ENCODE peak calls at places on chromosomes 11 and 22, in six cellular contexts. One of them, this sample, is unnamed.

GRCh38 chr11:36622431-36623136 is 24.5 kb upstream of the RAG2 start:
- DNase-seq in IMR-90: peak
- DNase-seq in mesendoderm: no peak
- DNase-seq in H1: no peak
- DNase-seq in H9: no peak
- DNase-seq in mesenchymal stem cell: peak
- DNase-seq in this sample: no peak

GRCh38 chr11:61499816-61500491 is 8.6 kb upstream of the LRRC10B start:
- DNase-seq in IMR-90: no peak
- DNase-seq in mesendoderm: no peak
- DNase-seq in H1: no peak
- DNase-seq in H9: peak
- DNase-seq in mesenchymal stem cell: no peak
- DNase-seq in this sample: no peak

GRCh38 chr11:9850224-9850895 is 186.5 kb downstream of the SWAP70 start:
- DNase-seq in IMR-90: peak
- DNase-seq in mesendoderm: no peak
- DNase-seq in H1: no peak
- DNase-seq in H9: no peak
- DNase-seq in mesenchymal stem cell: no peak
- DNase-seq in this sample: no peak

GRCh38 chr11:11252403-11252802 is 100.6 kb downstream of the CSNK2A3 start:
- DNase-seq in IMR-90: no peak
- DNase-seq in mesendoderm: no peak
- DNase-seq in H1: no peak
- DNase-seq in H9: no peak
- DNase-seq in mesenchymal stem cell: no peak
- DNase-seq in this sample: no peak

GRCh38 chr22:47192651-47193437 is 430.4 kb downstream of the TBC1D22A start:
- DNase-seq in IMR-90: no peak
- DNase-seq in mesendoderm: no peak
- DNase-seq in H1: no peak
- DNase-seq in H9: peak
- DNase-seq in mesenchymal stem cell: no peak
- DNase-seq in this sample: no peak

GRCh38 chr11:120142072-120142423 is 4.1 kb upstream of the TRIM29 start:
- DNase-seq in IMR-90: no peak
- DNase-seq in mesendoderm: peak
- DNase-seq in H1: no peak
- DNase-seq in H9: peak
- DNase-seq in mesenchymal stem cell: no peak
- DNase-seq in this sample: no peak

GRCh38 chr11:35658028-35658948 is 4.3 kb upstream of the TRIM44 start:
- DNase-seq in IMR-90: peak
- DNase-seq in mesendoderm: no peak
- DNase-seq in H1: no peak
- DNase-seq in H9: no peak
- DNase-seq in mesenchymal stem cell: no peak
- DNase-seq in this sample: no peak

GRCh38 chr11:106059617-106060016 is 17.5 kb downstream of the KBTBD3 start:
- DNase-seq in IMR-90: no peak
- DNase-seq in mesendoderm: no peak
- DNase-seq in H1: no peak
- DNase-seq in H9: no peak
- DNase-seq in mesenchymal stem cell: no peak
- DNase-seq in this sample: no peak

GRCh38 chr11:95697614-95698408 is 91.8 kb downstream of the FAM76B start:
- DNase-seq in IMR-90: no peak
- DNase-seq in mesendoderm: no peak
- DNase-seq in H1: no peak
- DNase-seq in H9: no peak
- DNase-seq in mesenchymal stem cell: no peak
- DNase-seq in this sample: no peak

DNA sequence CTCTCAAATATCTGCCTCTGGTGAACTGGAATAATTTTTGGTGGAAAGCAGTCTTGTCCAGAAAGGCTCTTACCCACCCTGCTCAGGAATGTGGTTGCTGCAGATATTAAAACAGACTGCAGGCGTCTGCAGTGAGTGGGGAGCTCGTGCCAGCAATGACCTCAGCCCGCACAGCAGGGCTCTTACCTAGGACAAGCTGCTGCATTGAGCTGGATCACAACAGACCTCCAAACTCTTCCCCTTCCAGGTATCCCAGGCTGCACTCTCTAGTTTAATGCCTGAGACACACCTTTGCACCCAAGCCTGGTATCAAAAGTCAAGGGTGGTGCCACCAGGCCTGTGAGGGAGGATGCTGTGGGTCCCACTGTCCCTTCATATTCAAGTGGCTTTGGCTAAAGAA is 69.7 kb upstream of the CDON start:
- DNase-seq in IMR-90: no peak
- DNase-seq in mesendoderm: peak
- DNase-seq in H1: no peak
- DNase-seq in H9: no peak
- DNase-seq in mesenchymal stem cell: no peak
- DNase-seq in this sample: no peak
- H3K4ac ChIP-seq in IMR-90: no peak
- H3K4ac ChIP-seq in mesendoderm: no peak
- H3K4ac ChIP-seq in H1: no peak
- H3K4ac ChIP-seq in H9: no peak
- H3K4ac ChIP-seq in mesenchymal stem cell: no peak
- H3K4ac ChIP-seq in this sample: no peak

GRCh38 chr11:67353317-67354313 is at the start of gene POLD4:
- DNase-seq in IMR-90: peak
- DNase-seq in mesendoderm: peak
- DNase-seq in H1: peak
- DNase-seq in H9: peak
- DNase-seq in mesenchymal stem cell: peak
- DNase-seq in this sample: peak
- H3K4ac ChIP-seq in IMR-90: peak
- H3K4ac ChIP-seq in mesendoderm: peak
- H3K4ac ChIP-seq in H1: no peak
- H3K4ac ChIP-seq in H9: no peak
- H3K4ac ChIP-seq in mesenchymal stem cell: peak
- H3K4ac ChIP-seq in this sample: no peak

GRCh38 chr11:3613998-3614741 is 27.6 kb downstream of the ART5 start:
- DNase-seq in IMR-90: no peak
- DNase-seq in mesendoderm: peak
- DNase-seq in H1: no peak
- DNase-seq in H9: no peak
- DNase-seq in mesenchymal stem cell: no peak
- DNase-seq in this sample: no peak

GRCh38 chr11:3614742-3615171 is 27.0 kb downstream of the ART5 start:
- DNase-seq in IMR-90: no peak
- DNase-seq in mesendoderm: peak
- DNase-seq in H1: no peak
- DNase-seq in H9: no peak
- DNase-seq in mesenchymal stem cell: no peak
- DNase-seq in this sample: no peak

GRCh38 chr11:3616721-3617460 is 24.9 kb downstream of the ART5 start:
- DNase-seq in IMR-90: peak
- DNase-seq in mesendoderm: no peak
- DNase-seq in H1: no peak
- DNase-seq in H9: no peak
- DNase-seq in mesenchymal stem cell: no peak
- DNase-seq in this sample: no peak

GRCh38 chr11:3617990-3618389 is 23.8 kb downstream of the ART5 start:
- DNase-seq in IMR-90: no peak
- DNase-seq in mesendoderm: no peak
- DNase-seq in H1: no peak
- DNase-seq in H9: no peak
- DNase-seq in mesenchymal stem cell: no peak
- DNase-seq in this sample: no peak

GRCh38 chr11:3615998-3616397 is 25.8 kb downstream of the ART5 start:
- DNase-seq in IMR-90: no peak
- DNase-seq in mesendoderm: no peak
- DNase-seq in H1: no peak
- DNase-seq in H9: no peak
- DNase-seq in mesenchymal stem cell: no peak
- DNase-seq in this sample: no peak
- H3K4ac ChIP-seq in IMR-90: no peak
- H3K4ac ChIP-seq in mesendoderm: no peak
- H3K4ac ChIP-seq in H1: peak
- H3K4ac ChIP-seq in H9: no peak
- H3K4ac ChIP-seq in mesenchymal stem cell: no peak
- H3K4ac ChIP-seq in this sample: no peak

GRCh38 chr11:1296287-1296686 is 13.1 kb downstream of the TOLLIP start:
- DNase-seq in IMR-90: no peak
- DNase-seq in mesendoderm: no peak
- DNase-seq in H1: no peak
- DNase-seq in H9: no peak
- DNase-seq in mesenchymal stem cell: no peak
- DNase-seq in this sample: no peak

GRCh38 chr11:1297011-1297575 is 12.3 kb downstream of the TOLLIP start:
- DNase-seq in IMR-90: no peak
- DNase-seq in mesendoderm: no peak
- DNase-seq in H1: no peak
- DNase-seq in H9: peak
- DNase-seq in mesenchymal stem cell: no peak
- DNase-seq in this sample: no peak

GRCh38 chr11:1299621-1300020 is 9.8 kb downstream of the TOLLIP start:
- DNase-seq in IMR-90: no peak
- DNase-seq in mesendoderm: no peak
- DNase-seq in H1: no peak
- DNase-seq in H9: peak
- DNase-seq in mesenchymal stem cell: no peak
- DNase-seq in this sample: no peak

GRCh38 chr11:1298695-1299492 is 10.5 kb downstream of the TOLLIP start:
- DNase-seq in IMR-90: peak
- DNase-seq in mesendoderm: peak
- DNase-seq in H1: no peak
- DNase-seq in H9: peak
- DNase-seq in mesenchymal stem cell: peak
- DNase-seq in this sample: no peak

GRCh38 chr11:1297576-1298473 is 11.6 kb downstream of the TOLLIP start:
- DNase-seq in IMR-90: no peak
- DNase-seq in mesendoderm: no peak
- DNase-seq in H1: no peak
- DNase-seq in H9: peak
- DNase-seq in mesenchymal stem cell: no peak
- DNase-seq in this sample: no peak
- H3K4ac ChIP-seq in IMR-90: no peak
- H3K4ac ChIP-seq in mesendoderm: no peak
- H3K4ac ChIP-seq in H1: no peak
- H3K4ac ChIP-seq in H9: no peak
- H3K4ac ChIP-seq in mesenchymal stem cell: no peak
- H3K4ac ChIP-seq in this sample: no peak

GRCh38 chr11:47516984-47517853 is 35.7 kb downstream of the CELF1 start:
- DNase-seq in IMR-90: no peak
- DNase-seq in mesendoderm: no peak
- DNase-seq in H1: no peak
- DNase-seq in H9: no peak
- DNase-seq in mesenchymal stem cell: no peak
- DNase-seq in this sample: no peak
- H3K4ac ChIP-seq in IMR-90: no peak
- H3K4ac ChIP-seq in mesendoderm: no peak
- H3K4ac ChIP-seq in H1: no peak
- H3K4ac ChIP-seq in H9: no peak
- H3K4ac ChIP-seq in mesenchymal stem cell: no peak
- H3K4ac ChIP-seq in this sample: no peak

DNA sequence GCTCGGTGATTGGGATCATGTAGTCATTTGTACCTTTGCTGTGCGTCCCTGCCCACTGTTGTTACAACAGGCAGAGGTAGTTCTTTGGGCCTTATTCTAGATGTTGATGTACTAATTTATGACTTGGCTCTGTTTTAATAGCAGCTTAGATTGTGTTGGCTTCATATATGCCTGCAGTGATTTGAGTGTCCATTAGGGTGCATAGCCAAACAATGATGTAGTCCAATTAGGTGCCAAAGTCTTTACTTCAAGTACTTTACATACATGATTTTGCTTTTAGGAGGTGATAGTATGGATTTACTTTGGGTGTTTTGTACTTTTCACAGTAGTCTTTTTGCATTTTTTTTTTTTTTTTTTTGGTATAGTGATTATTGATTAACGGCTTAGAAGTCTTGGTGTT is 46.4 kb downstream of the PPP6R3 start:
- DNase-seq in IMR-90: no peak
- DNase-seq in mesendoderm: peak
- DNase-seq in H1: no peak
- DNase-seq in H9: no peak
- DNase-seq in mesenchymal stem cell: no peak
- DNase-seq in this sample: no peak
- H3K4ac ChIP-seq in IMR-90: no peak
- H3K4ac ChIP-seq in mesendoderm: no peak
- H3K4ac ChIP-seq in H1: no peak
- H3K4ac ChIP-seq in H9: no peak
- H3K4ac ChIP-seq in mesenchymal stem cell: no peak
- H3K4ac ChIP-seq in this sample: no peak

DNA sequence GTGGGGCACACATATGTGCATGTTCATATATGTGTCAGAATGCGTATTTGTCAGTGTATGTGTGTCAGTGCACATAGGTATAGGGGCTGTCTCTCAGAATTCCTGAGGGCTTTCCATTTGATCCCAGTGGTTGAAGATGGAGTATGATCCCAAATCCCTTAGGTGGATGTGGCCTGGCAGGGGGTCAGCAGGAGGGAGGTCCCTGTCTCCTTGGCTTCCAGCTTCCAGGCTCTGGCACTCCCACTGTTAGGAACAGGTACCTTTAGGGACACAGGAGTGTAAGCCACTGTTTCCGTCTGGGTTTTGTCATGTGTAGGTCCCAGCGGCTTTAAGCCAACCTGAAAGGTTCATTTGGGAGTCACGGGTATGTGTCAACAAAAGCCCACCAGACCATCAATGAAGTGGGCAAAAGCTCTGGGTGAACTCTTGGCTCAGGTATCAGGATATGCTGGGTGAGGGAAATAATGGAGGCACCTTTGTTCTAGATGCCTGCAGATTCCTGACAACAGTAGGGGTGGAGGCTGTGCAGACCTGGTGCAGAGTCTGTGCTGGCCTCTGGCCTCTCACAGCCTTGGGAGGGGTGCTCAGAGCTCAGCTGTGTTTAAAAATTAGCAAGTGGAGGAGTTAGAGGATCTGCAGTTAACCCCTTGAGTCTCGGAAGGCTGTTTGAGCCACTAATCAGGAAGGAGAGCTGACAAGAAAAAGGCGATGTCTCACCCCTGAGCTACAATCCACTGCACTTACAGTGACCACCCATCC is 9.0 kb downstream of the KCNQ1OT1 start:
- DNase-seq in IMR-90: no peak
- DNase-seq in mesendoderm: peak
- DNase-seq in H1: no peak
- DNase-seq in H9: no peak
- DNase-seq in mesenchymal stem cell: no peak
- DNase-seq in this sample: no peak
- H3K4ac ChIP-seq in IMR-90: no peak
- H3K4ac ChIP-seq in mesendoderm: no peak
- H3K4ac ChIP-seq in H1: no peak
- H3K4ac ChIP-seq in H9: no peak
- H3K4ac ChIP-seq in mesenchymal stem cell: no peak
- H3K4ac ChIP-seq in this sample: no peak

This sample was measured in neuronal stem cell.